ENCODE peak calls at places on chromosomes 3 and 15, in seven cellular contexts. One of them, this sample, is unnamed.

GRCh38 chr3:193011956-193012355 is 94.3 kb upstream of the MB21D2 start:
- DNase-seq in PC-3: no peak
- DNase-seq in OCI-LY7: no peak
- DNase-seq in H9: no peak
- DNase-seq in fibroblast of lung: no peak
- DNase-seq in neural progenitor cell: no peak
- DNase-seq in neuronal stem cell: no peak
- DNase-seq in this sample: no peak

GRCh38 chr3:13009132-13009945 is 63.9 kb downstream of the IQSEC1 start:
- DNase-seq in PC-3: no peak
- DNase-seq in OCI-LY7: peak
- DNase-seq in H9: no peak
- DNase-seq in fibroblast of lung: no peak
- DNase-seq in neural progenitor cell: no peak
- DNase-seq in neuronal stem cell: no peak
- DNase-seq in this sample: no peak

GRCh38 chr15:67180035-67180434 is 74.4 kb downstream of the AAGAB start:
- DNase-seq in PC-3: no peak
- DNase-seq in OCI-LY7: no peak
- DNase-seq in H9: peak
- DNase-seq in fibroblast of lung: no peak
- DNase-seq in neural progenitor cell: no peak
- DNase-seq in neuronal stem cell: no peak
- DNase-seq in this sample: no peak

GRCh38 chr3:126537730-126538281 is 13.9 kb downstream of the CHST13 start:
- DNase-seq in PC-3: no peak
- DNase-seq in OCI-LY7: no peak
- DNase-seq in H9: peak
- DNase-seq in fibroblast of lung: peak
- DNase-seq in neural progenitor cell: no peak
- DNase-seq in neuronal stem cell: no peak
- DNase-seq in this sample: no peak

GRCh38 chr3:75395601-75396315 is 268.4 kb upstream of the FRG2C start:
- DNase-seq in PC-3: no peak
- DNase-seq in OCI-LY7: no peak
- DNase-seq in H9: no peak
- DNase-seq in fibroblast of lung: no peak
- DNase-seq in neural progenitor cell: no peak
- DNase-seq in neuronal stem cell: no peak
- DNase-seq in this sample: no peak

GRCh38 chr3:56725175-56725574 is 42.1 kb upstream of the TASOR start:
- DNase-seq in PC-3: no peak
- DNase-seq in OCI-LY7: no peak
- DNase-seq in H9: no peak
- DNase-seq in fibroblast of lung: no peak
- DNase-seq in neural progenitor cell: no peak
- DNase-seq in neuronal stem cell: no peak
- DNase-seq in this sample: no peak

GRCh38 chr15:69337133-69337532 is 38.4 kb downstream of the PAQR5 start:
- DNase-seq in PC-3: peak
- DNase-seq in OCI-LY7: no peak
- DNase-seq in H9: no peak
- DNase-seq in fibroblast of lung: peak
- DNase-seq in neural progenitor cell: no peak
- DNase-seq in neuronal stem cell: no peak
- DNase-seq in this sample: no peak

GRCh38 chr3:38281895-38282686 is at the start of gene SLC22A14:
- DNase-seq in PC-3: peak
- DNase-seq in OCI-LY7: no peak
- DNase-seq in H9: peak
- DNase-seq in fibroblast of lung: no peak
- DNase-seq in neural progenitor cell: peak
- DNase-seq in neuronal stem cell: no peak
- DNase-seq in this sample: no peak

GRCh38 chr3:37210230-37210629 is 35.8 kb upstream of the LRRFIP2 start:
- DNase-seq in PC-3: no peak
- DNase-seq in OCI-LY7: no peak
- DNase-seq in H9: no peak
- DNase-seq in fibroblast of lung: no peak
- DNase-seq in neural progenitor cell: no peak
- DNase-seq in neuronal stem cell: no peak
- DNase-seq in this sample: no peak

GRCh38 chr15:74422723-74423442 is 10.9 kb downstream of the SEMA7A start:
- DNase-seq in PC-3: peak
- DNase-seq in OCI-LY7: no peak
- DNase-seq in H9: peak
- DNase-seq in fibroblast of lung: peak
- DNase-seq in neural progenitor cell: peak
- DNase-seq in neuronal stem cell: no peak
- DNase-seq in this sample: no peak

GRCh38 chr15:82810863-82811421 is 1.5 kb downstream of the WHAMM start:
- DNase-seq in PC-3: peak
- DNase-seq in OCI-LY7: peak
- DNase-seq in H9: no peak
- DNase-seq in fibroblast of lung: no peak
- DNase-seq in neural progenitor cell: no peak
- DNase-seq in neuronal stem cell: no peak
- DNase-seq in this sample: no peak

GRCh38 chr3:147412917-147413711 is 3.9 kb downstream of the ZIC1 start:
- DNase-seq in PC-3: no peak
- DNase-seq in OCI-LY7: no peak
- DNase-seq in H9: peak
- DNase-seq in fibroblast of lung: no peak
- DNase-seq in neural progenitor cell: peak
- DNase-seq in neuronal stem cell: peak
- DNase-seq in this sample: no peak

GRCh38 chr15:39922450-39923092 is 2.5 kb upstream of the GPR176 start:
- DNase-seq in PC-3: no peak
- DNase-seq in OCI-LY7: no peak
- DNase-seq in H9: no peak
- DNase-seq in fibroblast of lung: no peak
- DNase-seq in neural progenitor cell: peak
- DNase-seq in neuronal stem cell: no peak
- DNase-seq in this sample: no peak

GRCh38 chr15:74396445-74397238 is 29.2 kb upstream of the CYP11A1 start:
- DNase-seq in PC-3: peak
- DNase-seq in OCI-LY7: no peak
- DNase-seq in H9: no peak
- DNase-seq in fibroblast of lung: peak
- DNase-seq in neural progenitor cell: no peak
- DNase-seq in neuronal stem cell: no peak
- DNase-seq in this sample: peak

GRCh38 chr3:11273945-11274344 is 1.7 kb downstream of the ATG7 start:
- DNase-seq in PC-3: peak
- DNase-seq in OCI-LY7: no peak
- DNase-seq in H9: no peak
- DNase-seq in fibroblast of lung: no peak
- DNase-seq in neural progenitor cell: no peak
- DNase-seq in neuronal stem cell: no peak
- DNase-seq in this sample: no peak

GRCh38 chr3:16203671-16204629 is 29.5 kb downstream of the GALNT15 start:
- DNase-seq in PC-3: peak
- DNase-seq in OCI-LY7: no peak
- DNase-seq in H9: no peak
- DNase-seq in fibroblast of lung: no peak
- DNase-seq in neural progenitor cell: peak
- DNase-seq in neuronal stem cell: no peak
- DNase-seq in this sample: no peak

GRCh38 chr15:77031376-77032050 is 36.6 kb downstream of the PSTPIP1 start:
- DNase-seq in PC-3: no peak
- DNase-seq in OCI-LY7: peak
- DNase-seq in H9: peak
- DNase-seq in fibroblast of lung: no peak
- DNase-seq in neural progenitor cell: no peak
- DNase-seq in neuronal stem cell: no peak
- DNase-seq in this sample: no peak

GRCh38 chr15:96312641-96313335 is 17.7 kb upstream of the NR2F2 start:
- DNase-seq in PC-3: peak
- DNase-seq in OCI-LY7: no peak
- DNase-seq in H9: no peak
- DNase-seq in fibroblast of lung: no peak
- DNase-seq in neural progenitor cell: no peak
- DNase-seq in neuronal stem cell: no peak
- DNase-seq in this sample: no peak

GRCh38 chr3:117893638-117894037 is 1141.0 kb downstream of the IGSF11 start:
- DNase-seq in PC-3: peak
- DNase-seq in OCI-LY7: peak
- DNase-seq in H9: no peak
- DNase-seq in fibroblast of lung: no peak
- DNase-seq in neural progenitor cell: no peak
- DNase-seq in neuronal stem cell: no peak
- DNase-seq in this sample: no peak

GRCh38 chr3:99637381-99638111 is 848 bp upstream of the COL8A1 start:
- DNase-seq in PC-3: peak
- DNase-seq in OCI-LY7: no peak
- DNase-seq in H9: no peak
- DNase-seq in fibroblast of lung: peak
- DNase-seq in neural progenitor cell: peak
- DNase-seq in neuronal stem cell: peak
- DNase-seq in this sample: no peak

GRCh38 chr3:42935472-42935871 is 29.5 kb downstream of the ZNF662 start:
- DNase-seq in PC-3: no peak
- DNase-seq in OCI-LY7: no peak
- DNase-seq in H9: no peak
- DNase-seq in fibroblast of lung: no peak
- DNase-seq in neural progenitor cell: no peak
- DNase-seq in neuronal stem cell: no peak
- DNase-seq in this sample: no peak

DNA sequence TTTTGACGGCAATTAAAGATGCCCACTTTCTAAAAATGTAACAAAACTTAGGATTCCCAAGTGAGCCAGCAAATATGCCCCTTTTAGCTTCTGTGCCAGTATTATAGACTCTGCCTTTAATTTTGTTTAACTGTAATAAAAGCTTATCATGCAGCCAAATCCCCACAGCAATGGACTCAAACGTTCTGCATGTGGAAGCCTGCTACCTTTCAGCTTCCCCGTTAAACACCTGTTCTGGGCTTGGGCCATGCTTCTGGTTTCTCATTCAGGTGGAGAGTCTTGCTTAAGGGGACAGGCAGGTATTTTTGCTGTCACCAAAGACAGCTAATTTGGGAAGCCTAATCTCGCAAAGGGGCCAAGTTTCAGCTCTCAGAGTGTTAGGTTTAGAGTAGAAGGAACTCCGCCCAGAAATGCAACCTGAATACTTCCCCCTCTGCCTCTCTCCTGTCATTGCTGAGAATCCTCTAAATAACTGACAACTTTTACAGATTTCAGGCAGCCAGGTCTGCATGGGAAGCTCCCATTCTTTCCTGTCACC is 399.4 kb upstream of the ATP11B start:
- DNase-seq in PC-3: no peak
- DNase-seq in OCI-LY7: peak
- DNase-seq in H9: no peak
- DNase-seq in fibroblast of lung: no peak
- DNase-seq in neural progenitor cell: no peak
- DNase-seq in neuronal stem cell: no peak
- DNase-seq in this sample: no peak
- H2AFZ ChIP-seq in PC-3: no peak
- H2AFZ ChIP-seq in OCI-LY7: peak
- H2AFZ ChIP-seq in H9: no peak
- H2AFZ ChIP-seq in fibroblast of lung: no peak
- H2AFZ ChIP-seq in neural progenitor cell: no peak
- H2AFZ ChIP-seq in neuronal stem cell: peak
- H2AFZ ChIP-seq in this sample: no peak

GRCh38 chr15:93035953-93036810 is 52.8 kb downstream of the RGMA start:
- DNase-seq in PC-3: peak
- DNase-seq in OCI-LY7: peak
- DNase-seq in H9: peak
- DNase-seq in fibroblast of lung: peak
- DNase-seq in neural progenitor cell: peak
- DNase-seq in neuronal stem cell: no peak
- DNase-seq in this sample: peak
- H3K4me2 ChIP-seq in PC-3: peak
- H3K4me2 ChIP-seq in OCI-LY7: peak
- H3K4me2 ChIP-seq in H9: no peak
- H3K4me2 ChIP-seq in fibroblast of lung: no peak
- H3K4me2 ChIP-seq in neural progenitor cell: no peak
- H3K4me2 ChIP-seq in neuronal stem cell: no peak
- H3K4me2 ChIP-seq in this sample: no peak

GRCh38 chr15:29821416-29822099 is 710 bp downstream of the TJP1 start:
- DNase-seq in PC-3: peak
- DNase-seq in OCI-LY7: no peak
- DNase-seq in H9: peak
- DNase-seq in fibroblast of lung: peak
- DNase-seq in neural progenitor cell: peak
- DNase-seq in neuronal stem cell: peak
- DNase-seq in this sample: peak
- H2AFZ ChIP-seq in PC-3: no peak
- H2AFZ ChIP-seq in OCI-LY7: no peak
- H2AFZ ChIP-seq in H9: no peak
- H2AFZ ChIP-seq in fibroblast of lung: no peak
- H2AFZ ChIP-seq in neural progenitor cell: peak
- H2AFZ ChIP-seq in neuronal stem cell: peak
- H2AFZ ChIP-seq in this sample: peak

DNA sequence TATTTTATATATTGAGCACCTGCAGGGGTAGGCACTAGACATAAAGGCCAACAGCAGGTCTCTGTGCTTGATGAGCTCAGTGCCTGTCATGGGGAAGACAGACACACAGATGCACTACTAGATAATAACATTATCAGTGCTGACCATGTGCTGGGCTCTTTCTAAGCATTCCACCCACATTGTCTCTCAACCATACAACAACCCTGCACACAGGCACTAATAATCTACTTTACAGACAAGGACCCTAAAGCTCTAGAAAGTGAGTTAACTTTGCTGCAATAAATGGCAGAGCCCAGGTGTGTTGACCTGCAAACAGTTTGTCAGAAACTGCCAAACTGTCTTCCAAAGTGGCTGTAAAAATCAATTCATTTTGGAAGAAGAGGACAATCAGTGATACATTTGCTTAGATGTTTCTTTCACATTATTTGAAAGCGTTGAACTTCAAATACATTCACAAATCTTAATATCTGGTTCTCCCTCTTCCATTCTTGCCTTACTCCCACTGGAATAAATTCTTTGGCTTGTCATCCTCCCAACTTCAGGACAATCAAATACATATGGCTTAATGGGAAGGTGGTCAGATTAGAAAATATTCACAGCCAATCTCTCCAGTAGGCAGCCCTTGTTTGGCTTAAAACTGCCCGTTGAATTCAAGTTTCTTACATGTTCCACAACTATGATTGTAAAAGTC is 11.0 kb upstream of the PP2D1 start:
- DNase-seq in PC-3: no peak
- DNase-seq in OCI-LY7: no peak
- DNase-seq in H9: no peak
- DNase-seq in fibroblast of lung: no peak
- DNase-seq in neural progenitor cell: no peak
- DNase-seq in neuronal stem cell: no peak
- DNase-seq in this sample: no peak
- H3K4me2 ChIP-seq in PC-3: no peak
- H3K4me2 ChIP-seq in OCI-LY7: no peak
- H3K4me2 ChIP-seq in H9: no peak
- H3K4me2 ChIP-seq in fibroblast of lung: no peak
- H3K4me2 ChIP-seq in neural progenitor cell: peak
- H3K4me2 ChIP-seq in neuronal stem cell: no peak
- H3K4me2 ChIP-seq in this sample: peak

GRCh38 chr3:106827515-106828213 is 549.6 kb upstream of the CCDC54 start:
- DNase-seq in PC-3: peak
- DNase-seq in OCI-LY7: no peak
- DNase-seq in H9: no peak
- DNase-seq in fibroblast of lung: no peak
- DNase-seq in neural progenitor cell: no peak
- DNase-seq in neuronal stem cell: no peak
- DNase-seq in this sample: no peak
- H2AFZ ChIP-seq in PC-3: no peak
- H2AFZ ChIP-seq in OCI-LY7: no peak
- H2AFZ ChIP-seq in H9: no peak
- H2AFZ ChIP-seq in fibroblast of lung: no peak
- H2AFZ ChIP-seq in neural progenitor cell: no peak
- H2AFZ ChIP-seq in neuronal stem cell: no peak
- H2AFZ ChIP-seq in this sample: peak